ENCODE peak calls at places on chromosomes 11 and 22, in nine cellular contexts. X is fibroblast of lung; L is amniotic stem cell; A is activated gamma-delta T cell; H is activated CD4-positive, alpha-beta memory T cell treated with anti-CD3 and anti-CD28 coated beads for 36 hours; V is DMS 273 treated with DMSO at 0.1 percent for 48 hours; W is activated effector memory CD4-positive, alpha-beta T cell treated with Interleukin-2 at 50 U/mL for 16 hours; K is brain microvascular endothelial cell; T is cardiac fibroblast. Y is an unnamed sample.

GRCh38 chr22:49205401-49205800 is 622.3 kb downstream of the BRD1 start:
- DNase-seq in X (no peak), L (no peak), A (no peak), H (no peak), V (no peak), W (no peak), K (no peak), T (no peak), Y (no peak)

GRCh38 chr11:117984471-117984870 is 1.7 kb upstream of the IL10RA start:
- DNase-seq in X (no peak), L (no peak), A (no peak), H (no peak), V (no peak), W (no peak), K (no peak), T (no peak), Y (no peak)

GRCh38 chr11:90218606-90219005 is 4.2 kb downstream of the CHORDC1 start:
- DNase-seq in X (no peak), L (no peak), A (peak), H (peak), V (no peak), W (no peak), K (no peak), T (no peak), Y (peak)

GRCh38 chr11:93570759-93571413 is 27.7 kb upstream of the SMCO4 start:
- DNase-seq in X (peak), L (peak), A (no peak), H (no peak), V (no peak), W (no peak), K (peak), T (peak), Y (no peak)

GRCh38 chr11:67267188-67268035 is 1.1 kb downstream of the GRK2 start:
- DNase-seq in X (no peak), L (no peak), A (no peak), H (peak), V (no peak), W (peak), K (no peak), T (no peak), Y (no peak)

GRCh38 chr11:77402218-77402556 is 71.7 kb downstream of the PAK1 start:
- DNase-seq in X (no peak), L (no peak), A (no peak), H (no peak), V (no peak), W (no peak), K (no peak), T (no peak), Y (no peak)

GRCh38 chr22:35560824-35561223 is 20.2 kb downstream of the RASD2 start:
- DNase-seq in X (no peak), L (no peak), A (no peak), H (no peak), V (no peak), W (no peak), K (no peak), T (no peak), Y (no peak)

GRCh38 chr11:130906616-130907015 is 9.7 kb downstream of the SNX19 start:
- DNase-seq in X (no peak), L (no peak), A (no peak), H (no peak), V (no peak), W (no peak), K (no peak), T (no peak), Y (no peak)

GRCh38 chr11:61718613-61719302 is 33.7 kb upstream of the MYRF start:
- DNase-seq in X (peak), L (peak), A (no peak), H (no peak), V (no peak), W (no peak), K (peak), T (peak), Y (peak)

GRCh38 chr22:22948651-22949611 is 61.3 kb downstream of the IGLL5 start:
- DNase-seq in X (peak), L (no peak), A (no peak), H (no peak), V (no peak), W (no peak), K (no peak), T (peak), Y (no peak)

GRCh38 chr11:129230006-129230405 is 37.9 kb upstream of the ARHGAP32 start:
- DNase-seq in X (no peak), L (no peak), A (no peak), H (no peak), V (no peak), W (no peak), K (no peak), T (peak), Y (no peak)

GRCh38 chr11:66267039-66267378 is 1.4 kb upstream of the RAB1B start:
- DNase-seq in X (no peak), L (no peak), A (no peak), H (no peak), V (no peak), W (no peak), K (no peak), T (no peak), Y (no peak)

GRCh38 chr11:131866535-131867400 is 496.4 kb downstream of the NTM start:
- DNase-seq in X (no peak), L (no peak), A (no peak), H (no peak), V (no peak), W (no peak), K (no peak), T (no peak), Y (no peak)

GRCh38 chr22:24521791-24522245 is 26.7 kb downstream of the UPB1 start:
- DNase-seq in X (peak), L (no peak), A (no peak), H (peak), V (peak), W (peak), K (peak), T (peak), Y (no peak)

GRCh38 chr22:47586038-47586437 is 823.6 kb downstream of the TBC1D22A start:
- DNase-seq in X (no peak), L (no peak), A (no peak), H (no peak), V (no peak), W (no peak), K (no peak), T (no peak), Y (no peak)

GRCh38 chr22:26161746-26162145 is 7.5 kb upstream of the SEZ6L start:
- DNase-seq in X (no peak), L (no peak), A (no peak), H (no peak), V (no peak), W (no peak), K (no peak), T (no peak), Y (no peak)

GRCh38 chr11:69471329-69472052 is 10.0 kb upstream of the LINC01488 start:
- DNase-seq in X (peak), L (no peak), A (no peak), H (no peak), V (no peak), W (no peak), K (peak), T (peak), Y (peak)

Y was measured in nephron progenitor cell.